ENCODE peak calls at places on chromosomes 4 and X, in ten cellular contexts. J, S, C, T, F, E, M, U, D and N are unnamed samples.

GRCh38 chr4:14092741-14093140 is 465.2 kb upstream of the BOD1L1 start:
- DNase-seq in J (no peak), S (no peak), C (no peak), T (no peak), F (no peak), E (no peak), M (no peak), U (no peak), D (no peak), N (no peak)

GRCh38 chr4:170089743-170090666 is at the start of gene AADAT:
- DNase-seq in J (peak), S (peak), C (peak), T (peak), F (peak), E (peak), M (no peak), U (peak), D (peak), N (peak)

GRCh38 chr4:140662082-140662869 is 93.5 kb upstream of the UCP1 start:
- DNase-seq in J (no peak), S (no peak), C (no peak), T (peak), F (no peak), E (no peak), M (no peak), U (no peak), D (no peak), N (no peak)

GRCh38 chrX:129523076-129524055 is at the start of gene SMARCA1:
- DNase-seq in J (peak), S (peak), C (no peak), T (peak), F (peak), E (peak), M (no peak), U (no peak), D (no peak), N (peak)

GRCh38 chrX:16997313-16997712 is 50.9 kb downstream of the REPS2 start:
- DNase-seq in J (no peak), S (no peak), C (no peak), T (no peak), F (no peak), E (no peak), M (no peak), U (no peak), D (no peak), N (no peak)

GRCh38 chr4:139628184-139629012 is 37.2 kb upstream of the MGST2 start:
- DNase-seq in J (no peak), S (no peak), C (no peak), T (no peak), F (no peak), E (peak), M (no peak), U (no peak), D (no peak), N (no peak)

GRCh38 chr4:92106816-92107215 is 196.9 kb upstream of the GRID2 start:
- DNase-seq in J (no peak), S (no peak), C (no peak), T (no peak), F (no peak), E (no peak), M (no peak), U (no peak), D (no peak), N (no peak)

GRCh38 chr4:38236503-38236902 is 276.3 kb downstream of the PTTG2 start:
- DNase-seq in J (no peak), S (no peak), C (no peak), T (no peak), F (no peak), E (no peak), M (no peak), U (no peak), D (no peak), N (no peak)

GRCh38 chrX:133325422-133325821 is 89.9 kb downstream of the GPC4 start:
- DNase-seq in J (no peak), S (no peak), C (no peak), T (no peak), F (no peak), E (no peak), M (no peak), U (no peak), D (no peak), N (no peak)

GRCh38 chr4:11421116-11421515 is 7.6 kb downstream of the HS3ST1 start:
- DNase-seq in J (no peak), S (no peak), C (no peak), T (no peak), F (no peak), E (no peak), M (no peak), U (no peak), D (no peak), N (no peak)

GRCh38 chr4:153205028-153205648 is 895 bp downstream of the TRIM2 start:
- DNase-seq in J (no peak), S (no peak), C (no peak), T (peak), F (no peak), E (no peak), M (no peak), U (no peak), D (no peak), N (no peak)

GRCh38 chr4:113827285-113827684 is 65.7 kb upstream of the CAMK2D start:
- DNase-seq in J (no peak), S (no peak), C (peak), T (peak), F (no peak), E (no peak), M (no peak), U (no peak), D (no peak), N (no peak)